ENCODE peak calls at places on chromosomes 4 and X, in eight cellular contexts. One of them, this sample, is unnamed.

GRCh38 chrX:110003167-110004156 is 548 bp downstream of the TMEM164 start:
- DNase-seq in H9: peak
- DNase-seq in hepatocyte: no peak
- DNase-seq in endothelial cell: peak
- DNase-seq in spleen: peak
- DNase-seq in brain microvascular endothelial cell: no peak
- DNase-seq in right lobe of liver: peak
- DNase-seq in fibroblast of pulmonary artery: peak
- DNase-seq in this sample: peak

GRCh38 chr4:156615066-156615514 is 356.5 kb downstream of the PDGFC start:
- DNase-seq in H9: no peak
- DNase-seq in hepatocyte: no peak
- DNase-seq in endothelial cell: no peak
- DNase-seq in spleen: no peak
- DNase-seq in brain microvascular endothelial cell: peak
- DNase-seq in right lobe of liver: no peak
- DNase-seq in fibroblast of pulmonary artery: peak
- DNase-seq in this sample: no peak

GRCh38 chr4:159944477-159944876 is 841.6 kb downstream of the RAPGEF2 start:
- DNase-seq in H9: no peak
- DNase-seq in hepatocyte: no peak
- DNase-seq in endothelial cell: no peak
- DNase-seq in spleen: no peak
- DNase-seq in brain microvascular endothelial cell: no peak
- DNase-seq in right lobe of liver: no peak
- DNase-seq in fibroblast of pulmonary artery: no peak
- DNase-seq in this sample: no peak

GRCh38 chrX:79440336-79440735 is 73.2 kb upstream of the ITM2A start:
- DNase-seq in H9: no peak
- DNase-seq in hepatocyte: no peak
- DNase-seq in endothelial cell: no peak
- DNase-seq in spleen: no peak
- DNase-seq in brain microvascular endothelial cell: no peak
- DNase-seq in right lobe of liver: no peak
- DNase-seq in fibroblast of pulmonary artery: no peak
- DNase-seq in this sample: no peak

GRCh38 chrX:96432647-96433046 is 252.0 kb upstream of the DIAPH2 start:
- DNase-seq in H9: no peak
- DNase-seq in hepatocyte: no peak
- DNase-seq in endothelial cell: no peak
- DNase-seq in spleen: no peak
- DNase-seq in brain microvascular endothelial cell: no peak
- DNase-seq in right lobe of liver: no peak
- DNase-seq in fibroblast of pulmonary artery: peak
- DNase-seq in this sample: no peak

GRCh38 chr4:128354205-128354821 is 66.7 kb upstream of the PGRMC2 start:
- DNase-seq in H9: no peak
- DNase-seq in hepatocyte: peak
- DNase-seq in endothelial cell: no peak
- DNase-seq in spleen: no peak
- DNase-seq in brain microvascular endothelial cell: peak
- DNase-seq in right lobe of liver: peak
- DNase-seq in fibroblast of pulmonary artery: peak
- DNase-seq in this sample: no peak

GRCh38 chrX:71998836-71999509 is 88.3 kb downstream of the NHSL2 start:
- DNase-seq in H9: peak
- DNase-seq in hepatocyte: no peak
- DNase-seq in endothelial cell: peak
- DNase-seq in spleen: no peak
- DNase-seq in brain microvascular endothelial cell: no peak
- DNase-seq in right lobe of liver: no peak
- DNase-seq in fibroblast of pulmonary artery: peak
- DNase-seq in this sample: no peak

GRCh38 chrX:131752493-131753198 is 208.8 kb downstream of the OR13H1 start:
- DNase-seq in H9: no peak
- DNase-seq in hepatocyte: no peak
- DNase-seq in endothelial cell: no peak
- DNase-seq in spleen: peak
- DNase-seq in brain microvascular endothelial cell: peak
- DNase-seq in right lobe of liver: no peak
- DNase-seq in fibroblast of pulmonary artery: no peak
- DNase-seq in this sample: no peak

GRCh38 chr4:56786955-56787354 is 34.5 kb downstream of the SPINK2 start:
- DNase-seq in H9: no peak
- DNase-seq in hepatocyte: peak
- DNase-seq in endothelial cell: peak
- DNase-seq in spleen: no peak
- DNase-seq in brain microvascular endothelial cell: peak
- DNase-seq in right lobe of liver: peak
- DNase-seq in fibroblast of pulmonary artery: peak
- DNase-seq in this sample: no peak

GRCh38 chr4:16705341-16705740 is 193.1 kb downstream of the LDB2 start:
- DNase-seq in H9: no peak
- DNase-seq in hepatocyte: no peak
- DNase-seq in endothelial cell: no peak
- DNase-seq in spleen: no peak
- DNase-seq in brain microvascular endothelial cell: no peak
- DNase-seq in right lobe of liver: no peak
- DNase-seq in fibroblast of pulmonary artery: no peak
- DNase-seq in this sample: peak

GRCh38 chr4:119517361-119518229 is 111.0 kb downstream of the PDE5A start:
- DNase-seq in H9: no peak
- DNase-seq in hepatocyte: peak
- DNase-seq in endothelial cell: no peak
- DNase-seq in spleen: no peak
- DNase-seq in brain microvascular endothelial cell: peak
- DNase-seq in right lobe of liver: no peak
- DNase-seq in fibroblast of pulmonary artery: peak
- DNase-seq in this sample: no peak

GRCh38 chr4:140363558-140363957 is 9.9 kb upstream of the SCOC start:
- DNase-seq in H9: no peak
- DNase-seq in hepatocyte: no peak
- DNase-seq in endothelial cell: no peak
- DNase-seq in spleen: no peak
- DNase-seq in brain microvascular endothelial cell: no peak
- DNase-seq in right lobe of liver: no peak
- DNase-seq in fibroblast of pulmonary artery: no peak
- DNase-seq in this sample: no peak

GRCh38 chr4:26452565-26453531 is 37.4 kb downstream of the CCKAR start:
- DNase-seq in H9: peak
- DNase-seq in hepatocyte: peak
- DNase-seq in endothelial cell: no peak
- DNase-seq in spleen: no peak
- DNase-seq in brain microvascular endothelial cell: no peak
- DNase-seq in right lobe of liver: no peak
- DNase-seq in fibroblast of pulmonary artery: no peak
- DNase-seq in this sample: no peak

GRCh38 chrX:69300323-69300722 is 135.1 kb upstream of the PJA1 start:
- DNase-seq in H9: no peak
- DNase-seq in hepatocyte: no peak
- DNase-seq in endothelial cell: no peak
- DNase-seq in spleen: no peak
- DNase-seq in brain microvascular endothelial cell: no peak
- DNase-seq in right lobe of liver: no peak
- DNase-seq in fibroblast of pulmonary artery: no peak
- DNase-seq in this sample: no peak

GRCh38 chr4:92969650-92970370 is 666.0 kb downstream of the GRID2 start:
- DNase-seq in H9: no peak
- DNase-seq in hepatocyte: peak
- DNase-seq in endothelial cell: no peak
- DNase-seq in spleen: no peak
- DNase-seq in brain microvascular endothelial cell: peak
- DNase-seq in right lobe of liver: no peak
- DNase-seq in fibroblast of pulmonary artery: peak
- DNase-seq in this sample: no peak

GRCh38 chr4:150591284-150591874 is 9.4 kb downstream of the MAB21L2 start:
- DNase-seq in H9: peak
- DNase-seq in hepatocyte: peak
- DNase-seq in endothelial cell: no peak
- DNase-seq in spleen: no peak
- DNase-seq in brain microvascular endothelial cell: no peak
- DNase-seq in right lobe of liver: no peak
- DNase-seq in fibroblast of pulmonary artery: no peak
- DNase-seq in this sample: peak

GRCh38 chr4:13626492-13627184 is 887 bp downstream of the BOD1L1 start:
- DNase-seq in H9: no peak
- DNase-seq in hepatocyte: no peak
- DNase-seq in endothelial cell: no peak
- DNase-seq in spleen: no peak
- DNase-seq in brain microvascular endothelial cell: no peak
- DNase-seq in right lobe of liver: no peak
- DNase-seq in fibroblast of pulmonary artery: peak
- DNase-seq in this sample: no peak

GRCh38 chr4:15341022-15341732 is 86.7 kb upstream of the C1QTNF7 start:
- DNase-seq in H9: no peak
- DNase-seq in hepatocyte: no peak
- DNase-seq in endothelial cell: no peak
- DNase-seq in spleen: no peak
- DNase-seq in brain microvascular endothelial cell: no peak
- DNase-seq in right lobe of liver: no peak
- DNase-seq in fibroblast of pulmonary artery: no peak
- DNase-seq in this sample: no peak

GRCh38 chr4:55184600-55185523 is 59.5 kb upstream of the KDR start:
- DNase-seq in H9: peak
- DNase-seq in hepatocyte: peak
- DNase-seq in endothelial cell: no peak
- DNase-seq in spleen: no peak
- DNase-seq in brain microvascular endothelial cell: peak
- DNase-seq in right lobe of liver: no peak
- DNase-seq in fibroblast of pulmonary artery: peak
- DNase-seq in this sample: no peak

GRCh38 chrX:107716816-107717700 is 58.5 kb downstream of the TSC22D3 start:
- DNase-seq in H9: peak
- DNase-seq in hepatocyte: peak
- DNase-seq in endothelial cell: peak
- DNase-seq in spleen: peak
- DNase-seq in brain microvascular endothelial cell: peak
- DNase-seq in right lobe of liver: peak
- DNase-seq in fibroblast of pulmonary artery: peak
- DNase-seq in this sample: peak

GRCh38 chrX:9302400-9302799 is 162.5 kb upstream of the TBL1X start:
- DNase-seq in H9: no peak
- DNase-seq in hepatocyte: no peak
- DNase-seq in endothelial cell: no peak
- DNase-seq in spleen: no peak
- DNase-seq in brain microvascular endothelial cell: no peak
- DNase-seq in right lobe of liver: no peak
- DNase-seq in fibroblast of pulmonary artery: no peak
- DNase-seq in this sample: no peak

GRCh38 chr4:8276358-8277240 is 7.0 kb downstream of the HTRA3 start:
- DNase-seq in H9: no peak
- DNase-seq in hepatocyte: no peak
- DNase-seq in endothelial cell: no peak
- DNase-seq in spleen: peak
- DNase-seq in brain microvascular endothelial cell: no peak
- DNase-seq in right lobe of liver: no peak
- DNase-seq in fibroblast of pulmonary artery: peak
- DNase-seq in this sample: peak

GRCh38 chr4:183635333-183635732 is 23.7 kb downstream of the RWDD4 start:
- DNase-seq in H9: peak
- DNase-seq in hepatocyte: no peak
- DNase-seq in endothelial cell: peak
- DNase-seq in spleen: no peak
- DNase-seq in brain microvascular endothelial cell: no peak
- DNase-seq in right lobe of liver: no peak
- DNase-seq in fibroblast of pulmonary artery: peak
- DNase-seq in this sample: peak

GRCh38 chrX:57451426-57452020 is 140.3 kb upstream of the ZXDB start:
- DNase-seq in H9: no peak
- DNase-seq in hepatocyte: no peak
- DNase-seq in endothelial cell: no peak
- DNase-seq in spleen: no peak
- DNase-seq in brain microvascular endothelial cell: no peak
- DNase-seq in right lobe of liver: no peak
- DNase-seq in fibroblast of pulmonary artery: peak
- DNase-seq in this sample: no peak

GRCh38 chrX:57453901-57454300 is 137.9 kb upstream of the ZXDB start:
- DNase-seq in H9: peak
- DNase-seq in hepatocyte: no peak
- DNase-seq in endothelial cell: peak
- DNase-seq in spleen: no peak
- DNase-seq in brain microvascular endothelial cell: no peak
- DNase-seq in right lobe of liver: no peak
- DNase-seq in fibroblast of pulmonary artery: peak
- DNase-seq in this sample: no peak
- TF ChIP-seq CTCF in H9: peak
- TF ChIP-seq CTCF in hepatocyte: peak
- TF ChIP-seq CTCF in endothelial cell: no peak
- TF ChIP-seq CTCF in spleen: peak
- TF ChIP-seq CTCF in brain microvascular endothelial cell: peak
- TF ChIP-seq CTCF in right lobe of liver: peak
- TF ChIP-seq CTCF in fibroblast of pulmonary artery: peak
- TF ChIP-seq CTCF in this sample: peak

DNA sequence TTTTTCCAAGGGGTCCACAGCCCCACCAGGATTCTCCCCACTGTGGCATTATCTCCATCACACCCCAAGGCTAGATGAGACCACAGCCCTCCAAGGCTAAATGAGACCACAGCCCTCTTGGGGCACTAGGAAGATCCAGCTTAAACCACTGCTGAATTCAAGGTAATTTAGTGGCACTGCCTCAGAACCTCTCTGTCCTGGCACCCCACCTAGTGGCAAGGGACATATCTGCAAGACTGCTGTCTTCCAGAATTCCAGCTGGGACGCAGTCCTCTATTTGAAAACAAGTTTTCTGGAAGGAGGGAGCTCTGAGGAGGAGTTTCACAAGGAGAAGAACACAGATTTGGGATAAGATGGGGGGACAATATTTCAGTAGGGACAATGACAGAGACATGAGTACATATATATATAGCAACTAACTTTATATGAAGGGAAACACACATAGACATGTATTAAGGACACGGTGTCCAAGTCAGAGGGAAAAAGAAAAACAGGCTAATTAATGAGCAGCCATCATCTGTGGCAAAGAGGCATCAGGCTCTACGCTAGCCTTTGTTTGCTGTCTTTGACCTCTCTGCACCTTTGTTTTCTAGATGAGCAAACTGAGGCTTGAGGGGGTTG is 9.3 kb downstream of the CETN2 start:
- DNase-seq in H9: peak
- DNase-seq in hepatocyte: peak
- DNase-seq in endothelial cell: peak
- DNase-seq in spleen: no peak
- DNase-seq in brain microvascular endothelial cell: peak
- DNase-seq in right lobe of liver: peak
- DNase-seq in fibroblast of pulmonary artery: peak
- DNase-seq in this sample: peak
- TF ChIP-seq CTCF in H9: peak
- TF ChIP-seq CTCF in hepatocyte: peak
- TF ChIP-seq CTCF in endothelial cell: peak
- TF ChIP-seq CTCF in spleen: peak
- TF ChIP-seq CTCF in brain microvascular endothelial cell: peak
- TF ChIP-seq CTCF in right lobe of liver: peak
- TF ChIP-seq CTCF in fibroblast of pulmonary artery: peak
- TF ChIP-seq CTCF in this sample: peak

GRCh38 chrX:15143050-15143824 is 126.6 kb downstream of the ASB9 start:
- DNase-seq in H9: peak
- DNase-seq in hepatocyte: peak
- DNase-seq in endothelial cell: peak
- DNase-seq in spleen: peak
- DNase-seq in brain microvascular endothelial cell: peak
- DNase-seq in right lobe of liver: peak
- DNase-seq in fibroblast of pulmonary artery: peak
- DNase-seq in this sample: peak
- TF ChIP-seq CTCF in H9: peak
- TF ChIP-seq CTCF in hepatocyte: peak
- TF ChIP-seq CTCF in endothelial cell: peak
- TF ChIP-seq CTCF in spleen: peak
- TF ChIP-seq CTCF in brain microvascular endothelial cell: peak
- TF ChIP-seq CTCF in right lobe of liver: peak
- TF ChIP-seq CTCF in fibroblast of pulmonary artery: peak
- TF ChIP-seq CTCF in this sample: peak

GRCh38 chr4:88523325-88524129 is at the start of gene PYURF:
- DNase-seq in H9: peak
- DNase-seq in hepatocyte: peak
- DNase-seq in endothelial cell: peak
- DNase-seq in spleen: peak
- DNase-seq in brain microvascular endothelial cell: peak
- DNase-seq in right lobe of liver: peak
- DNase-seq in fibroblast of pulmonary artery: peak
- DNase-seq in this sample: peak
- TF ChIP-seq CTCF in H9: no peak
- TF ChIP-seq CTCF in hepatocyte: no peak
- TF ChIP-seq CTCF in endothelial cell: no peak
- TF ChIP-seq CTCF in spleen: no peak
- TF ChIP-seq CTCF in brain microvascular endothelial cell: no peak
- TF ChIP-seq CTCF in right lobe of liver: peak
- TF ChIP-seq CTCF in fibroblast of pulmonary artery: no peak
- TF ChIP-seq CTCF in this sample: no peak

This sample was measured in glutamatergic neuron.